ENCODE peak calls at places on chromosomes 1 and 21, in four cellular contexts. T is A549, Y is K562, A is GM12878. I is an unnamed sample.

GRCh38 chr1:99645699-99646531 is at the start of gene PALMD:
- DNase-seq in T (peak), Y (peak), A (no peak), I (peak)

GRCh38 chr1:89898150-89898549 is 77.3 kb downstream of the LRRC8D start:
- DNase-seq in T (no peak), Y (no peak), A (no peak), I (no peak)

GRCh38 chr1:202286622-202287097 is 55.1 kb downstream of the UBE2T start:
- DNase-seq in T (no peak), Y (no peak), A (no peak), I (peak)

GRCh38 chr1:36882536-36883285 is 151.6 kb downstream of the GRIK3 start:
- DNase-seq in T (no peak), Y (no peak), A (no peak), I (no peak)

GRCh38 chr1:33338495-33339211 is 17.8 kb upstream of the A3GALT2 start:
- DNase-seq in T (no peak), Y (no peak), A (no peak), I (peak)

GRCh38 chr1:218669431-218669830 is 324.3 kb downstream of the TGFB2 start:
- DNase-seq in T (no peak), Y (no peak), A (no peak), I (no peak)

GRCh38 chr1:241749041-241749798 is 97.1 kb downstream of the WDR64 start:
- DNase-seq in T (no peak), Y (no peak), A (no peak), I (no peak)

GRCh38 chr21:43950936-43951335 is 61.2 kb upstream of the TRAPPC10 start:
- DNase-seq in T (no peak), Y (no peak), A (no peak), I (no peak)

GRCh38 chr1:165060285-165060793 is 296.2 kb downstream of the LMX1A start:
- DNase-seq in T (no peak), Y (no peak), A (no peak), I (no peak)

GRCh38 chr1:117290855-117291254 is 76.4 kb upstream of the MAN1A2 start:
- DNase-seq in T (no peak), Y (no peak), A (no peak), I (no peak)

GRCh38 chr1:229843627-229844238 is 217.7 kb downstream of the URB2 start:
- DNase-seq in T (peak), Y (peak), A (no peak), I (peak)

GRCh38 chr1:153849487-153850185 is 73.1 kb downstream of the GATAD2B start:
- DNase-seq in T (no peak), Y (no peak), A (peak), I (no peak)

GRCh38 chr1:117208580-117208979 is 2.1 kb downstream of the VTCN1 start:
- DNase-seq in T (no peak), Y (no peak), A (no peak), I (no peak)

GRCh38 chr1:244022301-244022700 is 28.8 kb upstream of the ZBTB18 start:
- DNase-seq in T (no peak), Y (no peak), A (no peak), I (no peak)

DNA sequence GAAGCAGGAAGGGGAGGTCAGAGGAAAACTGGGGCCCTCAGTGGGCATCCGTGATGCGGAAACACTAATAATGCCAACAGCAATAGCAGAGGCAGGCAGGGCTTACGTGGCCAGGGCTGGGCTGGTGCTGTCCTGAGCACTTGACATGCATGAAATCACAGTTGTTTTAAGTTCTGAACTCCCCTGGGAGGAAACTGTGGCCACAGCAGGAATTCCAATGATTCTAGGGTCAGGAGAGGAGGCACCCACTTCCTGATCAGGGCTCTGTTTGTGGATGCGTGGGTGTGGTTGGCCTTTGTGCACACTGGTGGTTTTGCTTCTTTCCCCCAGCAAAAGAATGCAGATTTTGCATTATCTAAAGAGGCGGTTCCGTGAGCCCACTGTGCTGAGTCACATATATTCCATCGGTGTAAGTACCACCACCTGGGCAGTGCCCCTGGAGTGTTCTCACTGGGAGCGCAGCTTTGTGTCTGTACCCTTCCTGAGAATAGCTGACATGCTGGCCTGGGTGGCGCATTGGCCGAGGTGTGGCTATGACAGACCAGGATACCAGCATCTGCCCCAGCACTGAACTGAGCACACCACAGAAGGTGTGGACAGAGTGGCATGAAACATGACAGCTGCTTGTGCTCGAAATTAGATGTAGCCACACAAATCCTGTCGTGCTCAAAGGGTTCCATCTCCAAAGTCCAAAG is 71.0 kb downstream of the PDE9A start:
- DNase-seq in T (peak), Y (no peak), A (no peak), I (peak)
- TF ChIP-seq RFX5 in T (no peak), Y (no peak), A (no peak), I (no peak)

GRCh38 chr1:56019922-56020321 is 559.4 kb downstream of the PLPP3 start:
- DNase-seq in T (no peak), Y (no peak), A (no peak), I (no peak)

GRCh38 chr1:56019472-56019871 is 559.9 kb downstream of the PLPP3 start:
- DNase-seq in T (no peak), Y (no peak), A (no peak), I (no peak)

GRCh38 chr1:56017336-56017735 is 562.0 kb downstream of the PLPP3 start:
- DNase-seq in T (no peak), Y (no peak), A (no peak), I (no peak)
- TF ChIP-seq CEBPB in T (no peak), Y (no peak), A (no peak), I (no peak)

GRCh38 chr1:205321109-205321958 is at the start of gene NUAK2:
- DNase-seq in T (peak), Y (peak), A (no peak), I (peak)
- TF ChIP-seq REST in T (no peak), Y (no peak), A (no peak), I (no peak)

GRCh38 chr1:59186656-59187055 is 110.2 kb upstream of the FGGY start:
- DNase-seq in T (no peak), Y (no peak), A (no peak), I (peak)
- TF ChIP-seq RFX5 in T (no peak), Y (no peak), A (no peak), I (no peak)

GRCh38 chr1:34918609-34919561 is 10.6 kb downstream of the DLGAP3 start:
- DNase-seq in T (no peak), Y (peak), A (peak), I (no peak)

GRCh38 chr1:34915521-34915920 is 13.9 kb downstream of the DLGAP3 start:
- DNase-seq in T (no peak), Y (no peak), A (no peak), I (no peak)

GRCh38 chr1:34917017-34917416 is 12.4 kb downstream of the DLGAP3 start:
- DNase-seq in T (no peak), Y (no peak), A (no peak), I (no peak)

GRCh38 chr1:34914958-34915357 is 14.5 kb downstream of the DLGAP3 start:
- DNase-seq in T (no peak), Y (no peak), A (no peak), I (no peak)

GRCh38 chr1:34916104-34916503 is 13.3 kb downstream of the DLGAP3 start:
- DNase-seq in T (no peak), Y (no peak), A (no peak), I (no peak)
- TF ChIP-seq CEBPB in T (no peak), Y (no peak), A (no peak), I (no peak)